ENCODE peak calls at places on chromosome 14, in five cellular contexts. One of them, this sample, is unnamed.

GRCh38 chr14:95362180-95362494 is 42.4 kb upstream of the CLMN start:
- DNase-seq in foreskin fibroblast: no peak
- DNase-seq in neuronal stem cell: no peak
- DNase-seq in AG04450: no peak
- DNase-seq in ovary: no peak
- DNase-seq in this sample: no peak

GRCh38 chr14:32202468-32202865 is 602 bp downstream of the RNU6-8 start:
- DNase-seq in neuronal stem cell: peak
- DNase-seq in AG04450: no peak
- DNase-seq in ovary: no peak
- DNase-seq in foreskin fibroblast: no peak
- DNase-seq in this sample: no peak

GRCh38 chr14:33686856-33687255 is 264.0 kb downstream of the EGLN3 start:
- DNase-seq in ovary: no peak
- DNase-seq in AG04450: no peak
- DNase-seq in neuronal stem cell: no peak
- DNase-seq in foreskin fibroblast: no peak
- DNase-seq in this sample: no peak

GRCh38 chr14:51094282-51094821 is 553 bp downstream of the TRIM9 start:
- DNase-seq in foreskin fibroblast: no peak
- DNase-seq in ovary: no peak
- DNase-seq in neuronal stem cell: peak
- DNase-seq in AG04450: no peak
- DNase-seq in this sample: no peak

GRCh38 chr14:42961509-42961908 is 1354.8 kb downstream of the LRFN5 start:
- DNase-seq in neuronal stem cell: no peak
- DNase-seq in foreskin fibroblast: no peak
- DNase-seq in ovary: no peak
- DNase-seq in AG04450: no peak
- DNase-seq in this sample: peak

GRCh38 chr14:103733651-103734050 is 18.0 kb downstream of the ZFYVE21 start:
- DNase-seq in AG04450: no peak
- DNase-seq in ovary: peak
- DNase-seq in neuronal stem cell: no peak
- DNase-seq in foreskin fibroblast: no peak
- DNase-seq in this sample: no peak

GRCh38 chr14:74424606-74425005 is 1.4 kb downstream of the SYNDIG1L start:
- DNase-seq in foreskin fibroblast: no peak
- DNase-seq in neuronal stem cell: no peak
- DNase-seq in ovary: no peak
- DNase-seq in AG04450: no peak
- DNase-seq in this sample: no peak

GRCh38 chr14:104639889-104640548 is 35.4 kb upstream of the TMEM179 start:
- DNase-seq in ovary: peak
- DNase-seq in AG04450: no peak
- DNase-seq in neuronal stem cell: peak
- DNase-seq in foreskin fibroblast: peak
- DNase-seq in this sample: peak

GRCh38 chr14:53306267-53306721 is 153.2 kb upstream of the DDHD1 start:
- DNase-seq in neuronal stem cell: peak
- DNase-seq in foreskin fibroblast: peak
- DNase-seq in AG04450: peak
- DNase-seq in ovary: peak
- DNase-seq in this sample: no peak

GRCh38 chr14:90500665-90501370 is 104.0 kb downstream of the CALM1 start:
- DNase-seq in AG04450: no peak
- DNase-seq in neuronal stem cell: no peak
- DNase-seq in foreskin fibroblast: no peak
- DNase-seq in ovary: peak
- DNase-seq in this sample: no peak

GRCh38 chr14:69268223-69268622 is 8.3 kb downstream of the GALNT16 start:
- DNase-seq in foreskin fibroblast: peak
- DNase-seq in neuronal stem cell: no peak
- DNase-seq in AG04450: no peak
- DNase-seq in ovary: no peak
- DNase-seq in this sample: no peak

GRCh38 chr14:49766839-49767238 is 1.1 kb upstream of the KLHDC2 start:
- DNase-seq in ovary: no peak
- DNase-seq in neuronal stem cell: peak
- DNase-seq in AG04450: no peak
- DNase-seq in foreskin fibroblast: no peak
- DNase-seq in this sample: no peak

GRCh38 chr14:55482936-55483605 is 42.7 kb upstream of the TBPL2 start:
- DNase-seq in foreskin fibroblast: no peak
- DNase-seq in neuronal stem cell: no peak
- DNase-seq in AG04450: no peak
- DNase-seq in ovary: no peak
- DNase-seq in this sample: no peak

GRCh38 chr14:38199768-38200167 is 7.9 kb upstream of the SSTR1 start:
- DNase-seq in AG04450: no peak
- DNase-seq in ovary: no peak
- DNase-seq in foreskin fibroblast: no peak
- DNase-seq in neuronal stem cell: no peak
- DNase-seq in this sample: no peak

GRCh38 chr14:42110167-42110566 is 503.5 kb downstream of the LRFN5 start:
- DNase-seq in foreskin fibroblast: peak
- DNase-seq in neuronal stem cell: no peak
- DNase-seq in AG04450: peak
- DNase-seq in ovary: no peak
- DNase-seq in this sample: peak

GRCh38 chr14:36973806-36974442 is 198.5 kb downstream of the SLC25A21 start:
- DNase-seq in foreskin fibroblast: peak
- DNase-seq in AG04450: peak
- DNase-seq in ovary: no peak
- DNase-seq in neuronal stem cell: no peak
- DNase-seq in this sample: peak

GRCh38 chr14:54487771-54488170 is 1.0 kb downstream of the GMFB start:
- DNase-seq in ovary: no peak
- DNase-seq in foreskin fibroblast: peak
- DNase-seq in neuronal stem cell: no peak
- DNase-seq in AG04450: no peak
- DNase-seq in this sample: no peak

DNA sequence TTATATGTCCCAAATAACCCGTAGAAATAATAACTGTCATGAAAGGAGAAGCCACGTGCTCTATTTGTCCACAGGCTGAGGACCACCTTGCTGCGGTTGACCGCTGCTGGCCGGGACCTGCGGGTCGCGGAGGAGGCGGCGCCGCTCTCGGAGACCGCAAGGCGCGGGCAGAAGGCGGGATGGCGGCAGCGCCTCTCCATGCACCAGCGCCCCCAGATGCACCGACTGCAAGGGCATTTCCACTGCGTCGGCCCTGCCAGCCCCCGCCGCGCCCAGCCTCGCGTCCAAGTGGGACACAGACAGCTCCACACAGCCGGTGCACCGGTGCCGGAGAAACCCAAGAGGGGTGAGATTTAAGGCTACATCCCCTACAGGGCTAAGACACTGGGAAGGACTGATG is 21.0 kb downstream of the RPGRIP1 start:
- DNase-seq in neuronal stem cell: peak
- DNase-seq in ovary: no peak
- DNase-seq in AG04450: no peak
- DNase-seq in foreskin fibroblast: no peak
- DNase-seq in this sample: no peak
- H3K4me3 ChIP-seq in neuronal stem cell: peak
- H3K4me3 ChIP-seq in ovary: no peak
- H3K4me3 ChIP-seq in AG04450: no peak
- H3K4me3 ChIP-seq in foreskin fibroblast: no peak
- H3K4me3 ChIP-seq in this sample: peak

GRCh38 chr14:86310148-86310547 is 780.2 kb downstream of the FLRT2 start:
- DNase-seq in ovary: no peak
- DNase-seq in AG04450: no peak
- DNase-seq in neuronal stem cell: no peak
- DNase-seq in foreskin fibroblast: no peak
- DNase-seq in this sample: no peak
- H3K4me3 ChIP-seq in ovary: no peak
- H3K4me3 ChIP-seq in AG04450: no peak
- H3K4me3 ChIP-seq in neuronal stem cell: no peak
- H3K4me3 ChIP-seq in foreskin fibroblast: no peak
- H3K4me3 ChIP-seq in this sample: no peak

DNA sequence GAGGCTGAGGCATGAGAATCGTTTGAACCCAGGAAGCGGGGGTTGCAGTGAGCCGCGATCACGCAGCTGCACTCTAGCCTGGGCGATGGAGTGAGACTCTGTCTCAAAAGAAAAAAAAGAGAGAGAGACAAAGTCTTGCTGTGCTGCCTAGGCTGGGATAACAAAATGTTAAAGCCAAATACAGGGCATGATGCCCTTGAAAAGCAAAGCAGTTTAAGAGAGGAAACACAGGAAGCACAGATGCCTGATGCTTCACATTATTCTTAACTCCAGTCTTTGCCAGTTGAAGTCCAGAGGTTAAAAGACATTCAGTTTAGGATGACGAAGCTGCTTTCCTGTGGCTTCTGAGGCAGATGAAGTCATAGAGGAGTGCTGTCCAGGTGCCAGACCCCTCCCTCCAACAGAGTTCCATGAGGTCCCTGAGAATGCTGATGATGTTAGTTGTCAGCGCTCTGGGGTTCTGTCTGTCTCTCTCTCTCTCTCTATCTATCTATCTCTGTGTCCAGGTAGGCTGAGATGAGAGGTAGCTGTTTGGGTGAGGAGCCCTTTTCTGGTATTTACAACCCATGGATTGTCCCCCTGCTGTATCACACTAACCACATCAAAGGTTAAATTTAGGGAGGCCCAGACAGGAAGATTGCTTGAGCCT is 4.9 kb upstream of the MRPL52 start:
- DNase-seq in neuronal stem cell: no peak
- DNase-seq in AG04450: peak
- DNase-seq in ovary: no peak
- DNase-seq in foreskin fibroblast: peak
- DNase-seq in this sample: peak
- H3K4me3 ChIP-seq in neuronal stem cell: no peak
- H3K4me3 ChIP-seq in AG04450: peak
- H3K4me3 ChIP-seq in ovary: no peak
- H3K4me3 ChIP-seq in foreskin fibroblast: no peak
- H3K4me3 ChIP-seq in this sample: no peak

DNA sequence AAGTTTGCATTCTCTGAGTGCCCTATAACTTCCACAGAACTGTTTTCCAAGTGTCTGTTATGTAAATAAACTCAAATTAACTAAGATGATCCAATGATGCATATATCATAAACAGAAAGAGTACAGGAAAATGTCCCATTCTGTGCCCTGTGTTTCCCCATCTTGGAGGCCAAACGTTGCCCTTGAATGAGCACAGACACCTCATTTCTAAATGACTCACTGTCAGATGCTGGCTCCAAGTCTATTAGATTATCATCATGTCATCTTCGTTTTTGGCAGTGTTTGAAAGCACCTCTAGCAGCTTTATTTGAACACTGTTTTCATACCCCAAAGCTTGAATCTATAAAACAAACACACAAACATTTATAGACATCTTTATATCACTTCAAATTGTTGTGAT is 424.3 kb downstream of the NOVA1 start:
- DNase-seq in ovary: no peak
- DNase-seq in neuronal stem cell: no peak
- DNase-seq in AG04450: no peak
- DNase-seq in foreskin fibroblast: no peak
- DNase-seq in this sample: no peak
- H3K4me3 ChIP-seq in ovary: no peak
- H3K4me3 ChIP-seq in neuronal stem cell: no peak
- H3K4me3 ChIP-seq in AG04450: no peak
- H3K4me3 ChIP-seq in foreskin fibroblast: no peak
- H3K4me3 ChIP-seq in this sample: no peak

GRCh38 chr14:65703996-65704395 is 291.5 kb downstream of the FUT8 start:
- DNase-seq in ovary: no peak
- DNase-seq in foreskin fibroblast: peak
- DNase-seq in neuronal stem cell: no peak
- DNase-seq in AG04450: no peak
- DNase-seq in this sample: no peak

GRCh38 chr14:65709576-65709975 is 297.0 kb downstream of the FUT8 start:
- DNase-seq in ovary: no peak
- DNase-seq in neuronal stem cell: no peak
- DNase-seq in AG04450: no peak
- DNase-seq in foreskin fibroblast: no peak
- DNase-seq in this sample: no peak

GRCh38 chr14:65704850-65705249 is 292.3 kb downstream of the FUT8 start:
- DNase-seq in ovary: no peak
- DNase-seq in foreskin fibroblast: no peak
- DNase-seq in AG04450: no peak
- DNase-seq in neuronal stem cell: no peak
- DNase-seq in this sample: no peak

DNA sequence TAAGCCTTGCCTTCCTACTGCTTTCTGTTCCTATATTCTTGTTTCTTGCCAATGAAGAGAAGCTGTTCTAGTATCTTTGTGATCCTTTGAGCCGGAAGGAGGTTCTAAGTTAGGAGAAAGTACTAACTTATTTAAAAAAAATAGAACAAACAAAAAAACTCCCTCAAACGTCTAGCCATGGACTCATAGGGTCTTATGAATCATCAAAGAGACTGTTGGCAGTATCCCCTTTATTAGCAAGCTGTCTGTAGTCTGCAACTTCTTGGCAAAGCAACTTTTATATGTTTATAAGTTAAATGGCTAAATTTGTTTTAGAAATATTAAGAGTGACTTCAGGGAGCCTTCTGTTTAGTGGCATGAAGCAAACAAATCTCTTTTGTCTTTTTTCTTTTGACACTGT is 291.9 kb downstream of the FUT8 start:
- DNase-seq in neuronal stem cell: no peak
- DNase-seq in ovary: no peak
- DNase-seq in AG04450: peak
- DNase-seq in foreskin fibroblast: no peak
- DNase-seq in this sample: peak
- H3K4me3 ChIP-seq in neuronal stem cell: no peak
- H3K4me3 ChIP-seq in ovary: no peak
- H3K4me3 ChIP-seq in AG04450: no peak
- H3K4me3 ChIP-seq in foreskin fibroblast: no peak
- H3K4me3 ChIP-seq in this sample: no peak

GRCh38 chr14:79596531-79596930 is 614.8 kb downstream of the DIO2 start:
- DNase-seq in AG04450: peak
- DNase-seq in ovary: no peak
- DNase-seq in neuronal stem cell: no peak
- DNase-seq in foreskin fibroblast: peak
- DNase-seq in this sample: no peak

GRCh38 chr14:79601579-79601978 is 609.7 kb downstream of the DIO2 start:
- DNase-seq in ovary: no peak
- DNase-seq in foreskin fibroblast: no peak
- DNase-seq in AG04450: no peak
- DNase-seq in neuronal stem cell: no peak
- DNase-seq in this sample: no peak

GRCh38 chr14:79597561-79597960 is 613.7 kb downstream of the DIO2 start:
- DNase-seq in neuronal stem cell: no peak
- DNase-seq in AG04450: no peak
- DNase-seq in foreskin fibroblast: no peak
- DNase-seq in ovary: no peak
- DNase-seq in this sample: no peak

GRCh38 chr14:79600406-79600805 is 610.9 kb downstream of the DIO2 start:
- DNase-seq in ovary: no peak
- DNase-seq in foreskin fibroblast: no peak
- DNase-seq in neuronal stem cell: no peak
- DNase-seq in AG04450: no peak
- DNase-seq in this sample: no peak

GRCh38 chr14:79598339-79598738 is 613.0 kb downstream of the DIO2 start:
- DNase-seq in foreskin fibroblast: peak
- DNase-seq in AG04450: peak
- DNase-seq in ovary: no peak
- DNase-seq in neuronal stem cell: no peak
- DNase-seq in this sample: peak
- H3K4me3 ChIP-seq in foreskin fibroblast: no peak
- H3K4me3 ChIP-seq in AG04450: no peak
- H3K4me3 ChIP-seq in ovary: no peak
- H3K4me3 ChIP-seq in neuronal stem cell: no peak
- H3K4me3 ChIP-seq in this sample: no peak

This sample was measured in skeletal muscle cell.